ENCODE peak calls at places on chromosome 16, in six cellular contexts. H is activated CD8-positive, alpha-beta memory T cell treated with anti-CD3 and anti-CD28 coated beads for 48 hours; O is NCI-H1694 treated with DMSO at 0.1 percent for 48 hours; J is non-pigmented ciliary epithelial cell; V is fibroblast of gingiva; A is H9. U is an unnamed sample.

GRCh38 chr16:4032768-4033167 is 83.5 kb downstream of the ADCY9 start:
- DNase-seq in H (no peak), O (no peak), J (no peak), V (no peak), A (no peak), U (no peak)

GRCh38 chr16:22220076-22220453 is 14.0 kb downstream of the EEF2K start:
- DNase-seq in H (no peak), O (no peak), J (no peak), V (no peak), A (no peak), U (no peak)

GRCh38 chr16:57480127-57480753 is 6.1 kb downstream of the DOK4 start:
- DNase-seq in H (no peak), O (no peak), J (no peak), V (peak; percentile 58), A (no peak), U (no peak)

GRCh38 chr16:29662729-29663019 is 373 bp upstream of the SPN start:
- DNase-seq in H (no peak), O (no peak), J (no peak), V (no peak), A (no peak), U (no peak)

GRCh38 chr16:85321856-85322271 is 209.6 kb upstream of the CIBAR2 start:
- DNase-seq in H (no peak), O (no peak), J (no peak), V (peak; percentile 100), A (no peak), U (no peak)

GRCh38 chr16:27792486-27793275 is 242.7 kb downstream of the KATNIP start:
- DNase-seq in H (no peak), O (no peak), J (no peak), V (no peak), A (no peak), U (no peak)

GRCh38 chr16:51410125-51410524 is 259.1 kb upstream of the SALL1 start:
- DNase-seq in H (no peak), O (no peak), J (no peak), V (no peak), A (no peak), U (no peak)

GRCh38 chr16:203246-203645 is 23.0 kb downstream of the HBQ1 start:
- DNase-seq in H (no peak), O (no peak), J (no peak), V (no peak), A (no peak), U (no peak)